ENCODE peak calls at places on chromosomes 2 and 18, in seven cellular contexts. One of them, this sample, is unnamed.

GRCh38 chr2:10493636-10494281 is 45.6 kb upstream of the ODC1 start:
- DNase-seq in NCI-H2107: no peak
- DNase-seq in activated CD8-positive, alpha-beta memory T cell treated with anti-CD3 and anti-CD28 coated beads, Interleukin-2, amount 50 U/mL, for 48 hours: peak; percentile 86
- DNase-seq in stimulated activated CD8-positive, alpha-beta memory T cell treated with anti-CD3 and anti-CD28 coated beads, Interleukin-12 subunit alpha, Interleukin-12 subunit beta, amount 100 ng/mL, for 4 hours: peak; percentile 72
- DNase-seq in GM20000: peak; percentile 77
- DNase-seq in astrocyte: peak; percentile 87
- DNase-seq in sigmoid colon: no peak
- DNase-seq in this sample: peak; percentile 99

GRCh38 chr2:85503611-85504433 is 35.1 kb upstream of the MAT2A start:
- DNase-seq in NCI-H2107: no peak
- DNase-seq in activated CD8-positive, alpha-beta memory T cell treated with anti-CD3 and anti-CD28 coated beads, Interleukin-2, amount 50 U/mL, for 48 hours: no peak
- DNase-seq in stimulated activated CD8-positive, alpha-beta memory T cell treated with anti-CD3 and anti-CD28 coated beads, Interleukin-12 subunit alpha, Interleukin-12 subunit beta, amount 100 ng/mL, for 4 hours: no peak
- DNase-seq in GM20000: no peak
- DNase-seq in astrocyte: peak; percentile 69
- DNase-seq in sigmoid colon: no peak
- DNase-seq in this sample: peak; percentile 32

GRCh38 chr2:112275887-112276773 is 733 bp downstream of the ZC3H6 start:
- DNase-seq in NCI-H2107: peak; percentile 21
- DNase-seq in activated CD8-positive, alpha-beta memory T cell treated with anti-CD3 and anti-CD28 coated beads, Interleukin-2, amount 50 U/mL, for 48 hours: peak; percentile 91
- DNase-seq in stimulated activated CD8-positive, alpha-beta memory T cell treated with anti-CD3 and anti-CD28 coated beads, Interleukin-12 subunit alpha, Interleukin-12 subunit beta, amount 100 ng/mL, for 4 hours: peak; percentile 71
- DNase-seq in GM20000: peak; percentile 88
- DNase-seq in astrocyte: peak; percentile 81
- DNase-seq in sigmoid colon: peak; percentile 95
- DNase-seq in this sample: peak; percentile 44

GRCh38 chr2:26222976-26223375 is 21.5 kb downstream of the HADHA start:
- DNase-seq in NCI-H2107: no peak
- DNase-seq in activated CD8-positive, alpha-beta memory T cell treated with anti-CD3 and anti-CD28 coated beads, Interleukin-2, amount 50 U/mL, for 48 hours: no peak
- DNase-seq in stimulated activated CD8-positive, alpha-beta memory T cell treated with anti-CD3 and anti-CD28 coated beads, Interleukin-12 subunit alpha, Interleukin-12 subunit beta, amount 100 ng/mL, for 4 hours: no peak
- DNase-seq in GM20000: no peak
- DNase-seq in astrocyte: no peak
- DNase-seq in sigmoid colon: no peak
- DNase-seq in this sample: no peak

GRCh38 chr2:29879456-29879855 is 41.9 kb downstream of the ALK start:
- DNase-seq in NCI-H2107: no peak
- DNase-seq in activated CD8-positive, alpha-beta memory T cell treated with anti-CD3 and anti-CD28 coated beads, Interleukin-2, amount 50 U/mL, for 48 hours: no peak
- DNase-seq in stimulated activated CD8-positive, alpha-beta memory T cell treated with anti-CD3 and anti-CD28 coated beads, Interleukin-12 subunit alpha, Interleukin-12 subunit beta, amount 100 ng/mL, for 4 hours: no peak
- DNase-seq in GM20000: no peak
- DNase-seq in astrocyte: no peak
- DNase-seq in sigmoid colon: no peak
- DNase-seq in this sample: no peak

GRCh38 chr2:229243880-229244560 is 27.1 kb downstream of the PID1 start:
- DNase-seq in NCI-H2107: no peak
- DNase-seq in activated CD8-positive, alpha-beta memory T cell treated with anti-CD3 and anti-CD28 coated beads, Interleukin-2, amount 50 U/mL, for 48 hours: no peak
- DNase-seq in stimulated activated CD8-positive, alpha-beta memory T cell treated with anti-CD3 and anti-CD28 coated beads, Interleukin-12 subunit alpha, Interleukin-12 subunit beta, amount 100 ng/mL, for 4 hours: no peak
- DNase-seq in GM20000: no peak
- DNase-seq in astrocyte: peak; percentile 3
- DNase-seq in sigmoid colon: no peak
- DNase-seq in this sample: no peak

GRCh38 chr18:10278265-10278664 is 176.2 kb upstream of the APCDD1 start:
- DNase-seq in NCI-H2107: no peak
- DNase-seq in activated CD8-positive, alpha-beta memory T cell treated with anti-CD3 and anti-CD28 coated beads, Interleukin-2, amount 50 U/mL, for 48 hours: no peak
- DNase-seq in stimulated activated CD8-positive, alpha-beta memory T cell treated with anti-CD3 and anti-CD28 coated beads, Interleukin-12 subunit alpha, Interleukin-12 subunit beta, amount 100 ng/mL, for 4 hours: no peak
- DNase-seq in GM20000: no peak
- DNase-seq in astrocyte: no peak
- DNase-seq in sigmoid colon: no peak
- DNase-seq in this sample: no peak

GRCh38 chr2:110812726-110813645 is 80.6 kb downstream of the ACOXL start:
- DNase-seq in NCI-H2107: no peak
- DNase-seq in activated CD8-positive, alpha-beta memory T cell treated with anti-CD3 and anti-CD28 coated beads, Interleukin-2, amount 50 U/mL, for 48 hours: no peak
- DNase-seq in stimulated activated CD8-positive, alpha-beta memory T cell treated with anti-CD3 and anti-CD28 coated beads, Interleukin-12 subunit alpha, Interleukin-12 subunit beta, amount 100 ng/mL, for 4 hours: no peak
- DNase-seq in GM20000: no peak
- DNase-seq in astrocyte: no peak
- DNase-seq in sigmoid colon: no peak
- DNase-seq in this sample: no peak

GRCh38 chr2:102801098-102801718 is 39.4 kb downstream of the TMEM182 start:
- DNase-seq in NCI-H2107: no peak
- DNase-seq in activated CD8-positive, alpha-beta memory T cell treated with anti-CD3 and anti-CD28 coated beads, Interleukin-2, amount 50 U/mL, for 48 hours: no peak
- DNase-seq in stimulated activated CD8-positive, alpha-beta memory T cell treated with anti-CD3 and anti-CD28 coated beads, Interleukin-12 subunit alpha, Interleukin-12 subunit beta, amount 100 ng/mL, for 4 hours: no peak
- DNase-seq in GM20000: no peak
- DNase-seq in astrocyte: peak; percentile 22
- DNase-seq in sigmoid colon: no peak
- DNase-seq in this sample: no peak

GRCh38 chr2:197198890-197199289 is 111.7 kb downstream of the ANKRD44 start:
- DNase-seq in NCI-H2107: no peak
- DNase-seq in activated CD8-positive, alpha-beta memory T cell treated with anti-CD3 and anti-CD28 coated beads, Interleukin-2, amount 50 U/mL, for 48 hours: peak; percentile 87
- DNase-seq in stimulated activated CD8-positive, alpha-beta memory T cell treated with anti-CD3 and anti-CD28 coated beads, Interleukin-12 subunit alpha, Interleukin-12 subunit beta, amount 100 ng/mL, for 4 hours: peak; percentile 70
- DNase-seq in GM20000: peak; percentile 75
- DNase-seq in astrocyte: no peak
- DNase-seq in sigmoid colon: no peak
- DNase-seq in this sample: no peak

GRCh38 chr18:13377496-13377895 is 158.9 kb downstream of the LDLRAD4 start:
- DNase-seq in NCI-H2107: no peak
- DNase-seq in activated CD8-positive, alpha-beta memory T cell treated with anti-CD3 and anti-CD28 coated beads, Interleukin-2, amount 50 U/mL, for 48 hours: peak; percentile 61
- DNase-seq in stimulated activated CD8-positive, alpha-beta memory T cell treated with anti-CD3 and anti-CD28 coated beads, Interleukin-12 subunit alpha, Interleukin-12 subunit beta, amount 100 ng/mL, for 4 hours: no peak
- DNase-seq in GM20000: peak; percentile 25
- DNase-seq in astrocyte: peak; percentile 18
- DNase-seq in sigmoid colon: peak; percentile 61
- DNase-seq in this sample: no peak

GRCh38 chr2:98445167-98445522 is 487 bp downstream of the INPP4A start:
- DNase-seq in NCI-H2107: no peak
- DNase-seq in activated CD8-positive, alpha-beta memory T cell treated with anti-CD3 and anti-CD28 coated beads, Interleukin-2, amount 50 U/mL, for 48 hours: peak; percentile 67
- DNase-seq in stimulated activated CD8-positive, alpha-beta memory T cell treated with anti-CD3 and anti-CD28 coated beads, Interleukin-12 subunit alpha, Interleukin-12 subunit beta, amount 100 ng/mL, for 4 hours: no peak
- DNase-seq in GM20000: peak; percentile 44
- DNase-seq in astrocyte: no peak
- DNase-seq in sigmoid colon: no peak
- DNase-seq in this sample: no peak

This sample was measured in foreskin keratinocyte.